ENCODE peak calls at places on chromosomes 12 and 14, in six cellular contexts. P is Peyer's patch, H is cardiac fibroblast, I is AG10803, Q is AG09309, M is cardiac muscle cell. G is an unnamed sample.

GRCh38 chr14:94180655-94181271 is 6.6 kb downstream of the PPP4R4 start:
- DNase-seq in P (no peak), H (peak), M (peak), Q (no peak), I (peak), G (peak)

GRCh38 chr14:47189911-47190503 is 485.4 kb downstream of the MDGA2 start:
- DNase-seq in M (no peak), P (no peak), Q (no peak), I (no peak), H (no peak), G (no peak)

GRCh38 chr14:103943673-103944072 is 1.3 kb upstream of the RD3L start:
- DNase-seq in I (no peak), Q (no peak), H (no peak), P (no peak), M (no peak), G (no peak)

GRCh38 chr12:70646850-70647249 is 9.6 kb upstream of the PTPRB start:
- DNase-seq in M (peak), Q (peak), P (no peak), H (peak), I (peak), G (peak)

GRCh38 chr12:65803253-65803652 is 21.0 kb upstream of the HMGA2 start:
- DNase-seq in H (no peak), I (no peak), Q (no peak), M (no peak), P (no peak), G (no peak)

GRCh38 chr12:90909069-90909676 is 45.8 kb downstream of the CCER1 start:
- DNase-seq in H (peak), M (peak), P (no peak), I (peak), Q (no peak), G (peak)

GRCh38 chr12:121038861-121039654 is at the start of gene OASL:
- DNase-seq in Q (peak), H (peak), I (peak), P (peak), M (peak), G (no peak)

GRCh38 chr14:89544636-89545301 is 127.7 kb upstream of the FOXN3 start:
- DNase-seq in P (no peak), H (peak), I (no peak), M (peak), Q (no peak), G (no peak)

GRCh38 chr14:64294672-64295413 is 672 bp upstream of the ESR2 start:
- DNase-seq in I (peak), P (peak), Q (no peak), M (peak), H (peak), G (peak)

GRCh38 chr12:48973531-48973930 is 2.0 kb upstream of the WNT10B start:
- DNase-seq in Q (no peak), P (no peak), H (no peak), M (peak), I (no peak), G (no peak)

GRCh38 chr14:64387232-64387737 is 868 bp upstream of the MTHFD1 start:
- DNase-seq in P (no peak), M (peak), H (peak), Q (no peak), I (peak), G (no peak)

GRCh38 chr14:77303417-77304156 is 17.1 kb downstream of the POMT2 start:
- DNase-seq in Q (peak), M (peak), I (peak), P (no peak), H (peak), G (peak)

GRCh38 chr14:45251912-45252311 is 1.1 kb downstream of the MIS18BP1 start:
- DNase-seq in P (no peak), M (peak), Q (no peak), I (peak), H (peak), G (no peak)

GRCh38 chr12:80186727-80187217 is 87.4 kb downstream of the OTOGL start:
- DNase-seq in M (peak), P (no peak), I (peak), H (peak), Q (peak), G (peak)

GRCh38 chr12:3752096-3752709 is 706 bp downstream of the CRACR2A start:
- DNase-seq in H (peak), I (peak), M (peak), P (peak), Q (no peak), G (no peak)

GRCh38 chr12:9651265-9651729 is 18.2 kb upstream of the CLEC2D start:
- DNase-seq in I (peak), M (peak), H (peak), Q (peak), P (no peak), G (peak)

GRCh38 chr14:34983148-34983760 is 462 bp downstream of the SRP54 start:
- DNase-seq in H (no peak), Q (no peak), M (no peak), P (no peak), I (no peak), G (no peak)

GRCh38 chr14:69863083-69863482 is 16.1 kb upstream of the SMOC1 start:
- DNase-seq in Q (no peak), P (no peak), I (no peak), H (no peak), M (no peak), G (no peak)

GRCh38 chr14:50676814-50677516 is 8.9 kb upstream of the SAV1 start:
- DNase-seq in I (no peak), P (no peak), M (no peak), Q (no peak), H (no peak), G (no peak)

GRCh38 chr14:82394916-82395315 is 861.3 kb upstream of the SEL1L start:
- DNase-seq in I (no peak), P (no peak), Q (no peak), H (no peak), M (no peak), G (no peak)

GRCh38 chr14:89673499-89674225 is 256.6 kb upstream of the FOXN3 start:
- DNase-seq in H (peak), P (no peak), Q (peak), M (peak), I (peak), G (peak)

GRCh38 chr12:168201-168600 is 45.8 kb downstream of the SLC6A12 start:
- DNase-seq in H (no peak), I (no peak), Q (no peak), M (no peak), P (no peak), G (no peak)

GRCh38 chr14:75063491-75064204 is at the start of gene ACYP1:
- DNase-seq in I (peak), Q (no peak), P (peak), M (peak), H (peak), G (peak)

GRCh38 chr12:108400900-108401480 is 61.9 kb upstream of the CMKLR1 start:
- DNase-seq in H (no peak), I (no peak), Q (no peak), P (no peak), M (no peak), G (no peak)

GRCh38 chr12:128644664-128645296 is 179.0 kb downstream of the SLC15A4 start:
- DNase-seq in H (no peak), P (peak), I (no peak), M (no peak), Q (no peak), G (no peak)

GRCh38 chr14:86221755-86222154 is 691.8 kb downstream of the FLRT2 start:
- DNase-seq in M (no peak), Q (no peak), H (no peak), I (no peak), P (no peak), G (peak)

GRCh38 chr12:67650528-67651379 is 2.2 kb downstream of the DYRK2 start:
- DNase-seq in H (no peak), M (no peak), Q (no peak), I (no peak), P (peak), G (no peak)

GRCh38 chr12:45939759-45940158 is 50.6 kb downstream of the SCAF11 start:
- DNase-seq in I (no peak), P (no peak), H (peak), M (no peak), Q (no peak), G (no peak)

GRCh38 chr12:10701226-10701681 is 21.9 kb downstream of the YBX3 start:
- DNase-seq in P (no peak), Q (peak), M (no peak), I (peak), H (no peak), G (no peak)

GRCh38 chr14:69664865-69665526 is 53.6 kb downstream of the SUSD6 start:
- DNase-seq in Q (no peak), H (no peak), I (no peak), P (no peak), M (no peak), G (no peak)

GRCh38 chr12:52532636-52533035 is 12.4 kb upstream of the KRT5 start:
- DNase-seq in P (no peak), H (no peak), M (no peak), Q (no peak), I (no peak), G (no peak)

GRCh38 chr14:97878727-97879126 is 1081.5 kb downstream of the VRK1 start:
- DNase-seq in Q (no peak), I (peak), P (no peak), M (peak), H (no peak), G (no peak)

GRCh38 chr12:28122756-28123155 is 67.5 kb upstream of the CCDC91 start:
- DNase-seq in P (no peak), H (no peak), Q (no peak), I (no peak), M (no peak), G (no peak)
- TF ChIP-seq CTCF in P (no peak), H (no peak), Q (no peak), I (no peak), M (no peak), G (no peak)

GRCh38 chr14:92553456-92553855 is 39.9 kb downstream of the RIN3 start:
- DNase-seq in P (peak), Q (peak), M (peak), H (peak), I (peak), G (peak)
- TF ChIP-seq CTCF in P (no peak), Q (peak), M (peak), H (peak), I (peak), G (peak)

GRCh38 chr14:36658091-36659009 is 3.3 kb upstream of the PAX9 start:
- DNase-seq in Q (no peak), P (no peak), H (no peak), I (no peak), M (no peak), G (no peak)
- TF ChIP-seq CTCF in Q (no peak), P (no peak), H (no peak), I (no peak), M (no peak), G (no peak)

DNA sequence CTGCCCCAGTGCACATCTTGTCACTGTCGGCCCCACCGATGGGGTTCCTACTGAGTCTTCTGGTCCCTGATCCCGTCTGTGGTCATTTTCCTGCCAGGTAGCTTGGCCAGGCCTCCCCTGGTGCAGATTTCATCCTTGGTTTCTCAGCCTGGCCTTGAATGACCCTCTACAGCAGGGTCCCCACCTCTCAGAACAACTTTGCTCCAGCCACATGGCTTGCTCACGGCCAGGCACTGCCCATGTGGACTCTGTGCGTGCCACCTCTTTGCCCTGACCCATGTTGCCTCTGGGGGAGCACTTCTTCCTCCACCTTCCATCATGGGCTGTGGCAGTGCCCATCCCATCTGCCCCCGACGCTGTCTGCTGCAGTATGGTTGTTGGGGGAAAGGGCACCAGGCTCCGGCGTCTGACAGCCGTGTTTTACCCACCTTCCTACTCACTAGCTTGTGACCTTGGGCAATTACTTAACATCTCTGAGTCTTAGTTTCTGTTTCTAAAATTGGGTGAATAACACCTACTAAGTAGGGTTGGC is 2.0 kb upstream of the PTPN6 start:
- DNase-seq in I (no peak), P (peak), H (no peak), M (no peak), Q (no peak), G (no peak)
- TF ChIP-seq CTCF in I (no peak), P (peak), H (peak), M (no peak), Q (no peak), G (peak)

DNA sequence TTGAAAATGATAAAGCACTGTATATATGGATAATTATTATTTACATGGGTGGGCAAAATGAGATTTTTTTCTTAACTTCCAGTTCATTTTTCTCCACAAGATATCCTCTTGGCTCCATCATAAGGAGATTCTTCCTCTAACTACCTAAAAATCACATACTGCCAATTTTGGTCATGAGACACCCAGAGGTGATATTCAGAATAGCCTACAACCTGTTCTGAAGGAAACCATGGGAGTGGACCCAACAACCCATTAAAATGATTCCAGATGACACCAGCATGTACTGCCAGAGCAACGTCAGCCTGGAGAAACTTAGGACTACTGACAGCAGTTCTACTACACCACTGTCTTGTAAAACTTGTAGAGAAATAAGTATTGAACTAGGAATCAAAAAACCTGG is 136.3 kb upstream of the TMPO start:
- DNase-seq in P (no peak), Q (no peak), H (no peak), I (no peak), M (no peak), G (no peak)
- TF ChIP-seq CTCF in P (no peak), Q (no peak), H (no peak), I (no peak), M (no peak), G (no peak)

GRCh38 chr12:57223191-57224165 is 6.0 kb upstream of the SHMT2 start:
- DNase-seq in P (no peak), M (no peak), H (no peak), Q (no peak), I (no peak), G (no peak)

GRCh38 chr12:57226588-57227314 is 2.8 kb upstream of the SHMT2 start:
- DNase-seq in M (no peak), I (no peak), Q (no peak), P (no peak), H (no peak), G (no peak)

GRCh38 chr12:57224278-57224972 is 5.1 kb upstream of the SHMT2 start:
- DNase-seq in Q (no peak), M (no peak), P (no peak), I (no peak), H (no peak), G (no peak)

GRCh38 chr12:57225680-57226190 is 3.8 kb upstream of the SHMT2 start:
- DNase-seq in Q (no peak), I (no peak), P (no peak), H (no peak), M (no peak), G (no peak)

DNA sequence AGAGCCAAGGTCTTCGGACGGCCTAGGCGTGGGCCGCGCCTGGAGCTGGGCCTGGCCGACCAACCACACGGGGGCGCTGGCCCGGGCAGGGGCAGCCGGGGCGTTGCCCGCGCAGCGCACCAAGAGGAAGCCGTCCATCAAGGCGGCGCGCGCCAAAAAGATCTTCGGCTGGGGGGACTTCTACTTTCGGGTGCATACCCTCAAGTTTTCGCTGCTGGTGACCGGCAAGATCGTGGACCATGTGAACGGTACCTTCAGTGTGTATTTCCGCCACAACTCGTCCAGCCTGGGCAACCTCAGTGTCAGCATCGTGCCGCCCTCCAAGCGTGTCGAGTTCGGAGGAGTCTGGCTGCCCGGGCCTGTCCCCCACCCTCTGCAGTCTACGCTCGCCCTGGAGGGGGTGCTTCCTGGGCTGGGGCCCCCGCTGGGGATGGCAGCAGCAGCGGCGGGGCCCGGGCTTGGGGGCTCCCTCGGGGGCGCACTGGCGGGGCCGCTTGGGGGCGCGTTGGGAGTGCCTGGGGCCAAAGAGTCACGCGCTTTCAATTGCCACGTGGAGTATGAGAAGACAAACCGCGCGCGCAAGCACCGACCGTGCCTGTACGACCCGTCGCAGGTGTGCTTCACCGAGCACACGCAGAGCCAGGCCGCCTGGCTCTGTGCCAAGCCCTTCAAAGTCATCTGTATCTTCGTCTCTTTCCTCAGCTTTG is 4.4 kb upstream of the SHMT2 start:
- DNase-seq in I (no peak), H (no peak), P (peak), M (peak), Q (no peak), G (no peak)
- TF ChIP-seq CTCF in I (peak), H (no peak), P (peak), M (peak), Q (peak), G (peak)

GRCh38 chr12:54132979-54133378 is 55.8 kb downstream of the SMUG1 start:
- DNase-seq in P (no peak), M (no peak), H (no peak), I (no peak), Q (no peak), G (no peak)

GRCh38 chr12:54133663-54134375 is 55.0 kb downstream of the SMUG1 start:
- DNase-seq in M (no peak), I (no peak), H (no peak), P (peak), Q (no peak), G (no peak)

GRCh38 chr12:54134395-54134794 is 54.4 kb downstream of the SMUG1 start:
- DNase-seq in P (no peak), M (no peak), Q (no peak), H (no peak), I (no peak), G (no peak)

GRCh38 chr12:54135621-54136027 is 53.2 kb downstream of the SMUG1 start:
- DNase-seq in I (peak), P (peak), H (no peak), Q (no peak), M (no peak), G (no peak)

GRCh38 chr12:54134850-54135249 is 53.9 kb downstream of the SMUG1 start:
- DNase-seq in M (no peak), H (no peak), P (peak), I (no peak), Q (no peak), G (no peak)
- TF ChIP-seq CTCF in M (no peak), H (no peak), P (no peak), I (no peak), Q (no peak), G (no peak)

GRCh38 chr12:113598815-113599406 is 127.2 kb upstream of the LHX5 start:
- DNase-seq in I (no peak), Q (no peak), H (no peak), M (no peak), P (no peak), G (no peak)
- TF ChIP-seq CTCF in I (no peak), Q (no peak), H (no peak), M (no peak), P (no peak), G (no peak)

DNA sequence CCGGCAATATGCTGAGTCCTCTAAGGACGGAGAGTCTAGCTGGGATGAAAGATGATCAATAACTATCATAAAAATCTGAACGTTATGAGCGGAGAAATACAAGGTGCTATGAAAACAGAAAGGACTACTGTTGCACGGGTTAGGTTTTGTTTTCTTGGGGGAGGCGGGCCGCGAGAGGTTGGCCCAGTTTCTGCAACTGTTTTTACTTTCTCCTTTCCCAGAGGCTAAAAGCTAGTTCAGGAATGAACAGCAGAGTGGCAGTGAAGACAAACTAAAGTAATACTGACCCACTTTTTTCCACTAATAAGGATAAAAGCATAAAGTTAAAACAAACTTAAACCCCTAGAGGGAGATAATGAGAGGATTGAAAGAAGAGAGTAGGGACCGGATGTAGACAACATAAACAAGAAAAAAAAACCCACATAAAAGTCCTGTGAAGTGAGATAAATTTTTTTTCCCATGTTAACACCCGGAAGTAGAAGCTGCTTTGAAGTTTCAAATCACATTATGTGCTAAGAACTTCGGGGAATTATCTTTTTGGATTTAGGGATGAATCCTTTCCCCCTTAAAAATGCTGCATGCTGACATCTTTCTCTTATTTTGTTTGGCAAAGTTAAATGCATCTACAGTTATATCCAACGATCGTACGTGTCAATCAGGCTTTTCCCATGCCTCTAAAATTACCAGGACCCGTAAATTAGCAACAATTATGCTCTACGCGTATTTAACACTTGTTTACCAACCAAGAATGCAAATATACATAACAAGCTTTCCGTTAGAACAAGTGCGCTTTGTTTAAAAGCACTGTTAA is 1.0 kb upstream of the CDK17 start:
- DNase-seq in H (peak), P (no peak), I (peak), Q (no peak), M (peak), G (peak)
- TF ChIP-seq CTCF in H (peak), P (peak), I (peak), Q (peak), M (peak), G (peak)

G was measured in HFFc6.